ENCODE peak calls at places on chromosomes 12 and 14, in six cellular contexts. T, C, X, J, L and A are unnamed samples.

GRCh38 chr12:65016881-65017650 is 104.0 kb downstream of the WIF1 start:
- DNase-seq in X (no peak), T (no peak), C (no peak), J (no peak), L (no peak), A (no peak)

GRCh38 chr12:8780389-8780788 is 42.0 kb upstream of the A2ML1 start:
- DNase-seq in T (peak; percentile 21), J (no peak), L (no peak), X (no peak), C (no peak), A (no peak)

GRCh38 chr12:85531345-85531744 is 251.3 kb downstream of the ALX1 start:
- DNase-seq in L (no peak), J (no peak), T (no peak), C (no peak), X (no peak), A (no peak)

GRCh38 chr12:66804555-66804954 is 125.7 kb upstream of the GRIP1 start:
- DNase-seq in J (no peak), L (no peak), T (no peak), C (no peak), X (no peak), A (no peak)

GRCh38 chr14:74905595-74906142 is 17.4 kb downstream of the RPS6KL1 start:
- DNase-seq in C (peak; percentile 83), X (peak; percentile 26), L (peak; percentile 59), T (peak; percentile 60), J (peak; percentile 77), A (peak; percentile 69)

GRCh38 chr12:88944403-88944802 is 364.1 kb upstream of the KITLG start:
- DNase-seq in T (peak; percentile 10), C (no peak), J (no peak), L (no peak), X (no peak), A (no peak)

GRCh38 chr14:22822619-22823551 is 6.8 kb upstream of the MRPL52 start:
- DNase-seq in T (peak; percentile 88), J (peak; percentile 74), X (peak; percentile 15), C (peak; percentile 83), L (peak; percentile 49), A (peak; percentile 46)

GRCh38 chr12:96015672-96016071 is 19.5 kb upstream of the HAL start:
- DNase-seq in X (no peak), L (no peak), T (peak; percentile 27), C (no peak), J (peak; percentile 32), A (no peak)

GRCh38 chr12:127489055-127489454 is 777.9 kb upstream of the TMEM132C start:
- DNase-seq in J (peak; percentile 35), L (no peak), T (no peak), X (no peak), C (no peak), A (no peak)

GRCh38 chr12:51198568-51199400 is 19.1 kb downstream of the POU6F1 start:
- DNase-seq in X (no peak), T (no peak), L (no peak), C (no peak), J (no peak), A (no peak)

GRCh38 chr14:33564774-33565630 is 385.9 kb downstream of the EGLN3 start:
- DNase-seq in T (no peak), X (no peak), J (no peak), C (no peak), L (no peak), A (no peak)

GRCh38 chr14:36748814-36749213 is 87.2 kb downstream of the PAX9 start:
- DNase-seq in J (no peak), L (no peak), X (no peak), C (no peak), T (no peak), A (no peak)

GRCh38 chr12:62882696-62883095 is 52.3 kb downstream of the PPM1H start:
- DNase-seq in J (no peak), T (no peak), X (no peak), C (no peak), L (no peak), A (no peak)

GRCh38 chr12:62673027-62673815 is 206.6 kb downstream of the MON2 start:
- DNase-seq in X (no peak), L (no peak), J (no peak), C (no peak), T (no peak), A (no peak)

GRCh38 chr12:5200276-5201087 is 156.8 kb downstream of the KCNA5 start:
- DNase-seq in T (peak; percentile 33), X (no peak), L (no peak), C (peak; percentile 53), J (peak; percentile 62), A (no peak)

GRCh38 chr12:71469235-71469873 is 29.8 kb downstream of the LGR5 start:
- DNase-seq in J (no peak), X (no peak), C (no peak), T (no peak), L (no peak), A (no peak)

GRCh38 chr12:120231316-120232011 is 30.6 kb upstream of the RPLP0 start:
- DNase-seq in C (peak; percentile 75), L (peak; percentile 53), T (peak; percentile 94), X (no peak), J (peak; percentile 73), A (peak; percentile 65)

GRCh38 chr14:63938198-63939005 is 85.6 kb downstream of the SYNE2 start:
- DNase-seq in T (no peak), X (no peak), L (no peak), J (no peak), C (no peak), A (no peak)

GRCh38 chr14:101369916-101370592 is 191.2 kb upstream of the DIO3 start:
- DNase-seq in J (no peak), X (no peak), T (no peak), L (no peak), C (no peak), A (no peak)

GRCh38 chr12:40033260-40033649 is 72.6 kb downstream of the SLC2A13 start:
- DNase-seq in C (no peak), T (no peak), L (no peak), X (no peak), J (peak; percentile 48), A (no peak)

GRCh38 chr12:67482751-67483661 is 165.5 kb upstream of the DYRK2 start:
- DNase-seq in T (no peak), L (peak; percentile 70), C (peak; percentile 81), J (peak; percentile 71), X (peak; percentile 18), A (peak; percentile 23)

GRCh38 chr12:116495260-116495659 is 63.9 kb upstream of the MAP1LC3B2 start:
- DNase-seq in J (peak; percentile 34), X (no peak), T (peak; percentile 41), L (no peak), C (no peak), A (no peak)

GRCh38 chr12:11651785-11652184 is 2.3 kb downstream of the ETV6 start:
- DNase-seq in J (no peak), L (no peak), X (no peak), C (no peak), T (no peak), A (no peak)

GRCh38 chr12:12219664-12220063 is 47.2 kb downstream of the LRP6 start:
- DNase-seq in J (no peak), L (no peak), C (no peak), T (no peak), X (no peak), A (no peak)

GRCh38 chr12:99686142-99686541 is 38.6 kb downstream of the GARIN6 start:
- DNase-seq in C (no peak), T (no peak), L (no peak), J (no peak), X (no peak), A (no peak)

GRCh38 chr14:92780444-92780843 is 13.7 kb upstream of the GOLGA5 start:
- DNase-seq in J (no peak), C (no peak), L (no peak), X (no peak), T (no peak), A (no peak)

GRCh38 chr12:71645268-71645667 is 18.4 kb downstream of the ZFC3H1 start:
- DNase-seq in T (no peak), J (no peak), L (no peak), C (no peak), X (no peak), A (no peak)

GRCh38 chr12:11348439-11348838 is 38.2 kb upstream of the PRB4 start:
- DNase-seq in L (no peak), J (no peak), C (no peak), T (no peak), X (no peak), A (no peak)

GRCh38 chr14:53571990-53572389 is 384.6 kb downstream of the BMP4 start:
- DNase-seq in C (no peak), X (no peak), L (no peak), T (no peak), J (no peak), A (no peak)

GRCh38 chr12:12158858-12159257 is 88.1 kb downstream of the BCL2L14 start:
- DNase-seq in T (no peak), C (no peak), L (no peak), J (no peak), X (no peak), A (no peak)

GRCh38 chr14:50452979-50453705 is 56.5 kb upstream of the CDKL1 start:
- DNase-seq in T (no peak), C (no peak), X (no peak), J (no peak), L (no peak), A (no peak)

GRCh38 chr12:123601602-123602489 is at the start of gene DDX55:
- DNase-seq in J (peak; percentile 87), C (peak; percentile 87), L (peak; percentile 82), X (peak; percentile 51), T (peak; percentile 81), A (peak; percentile 82)

GRCh38 chr12:51341259-51342007 is 5.0 kb downstream of the CELA1 start:
- DNase-seq in X (peak; percentile 13), C (peak; percentile 51), T (peak; percentile 84), J (peak; percentile 75), L (peak; percentile 47), A (peak; percentile 41)

GRCh38 chr12:106600503-106600902 is 17.7 kb downstream of the RFX4 start:
- DNase-seq in T (no peak), J (no peak), X (no peak), L (no peak), C (no peak), A (no peak)

GRCh38 chr12:70590051-70590450 is 47.2 kb downstream of the PTPRB start:
- DNase-seq in T (peak; percentile 60), J (peak; percentile 77), L (peak; percentile 10), C (peak; percentile 79), X (peak; percentile 45), A (peak; percentile 13)